ENCODE peak calls at places on chromosome X, in five cellular contexts. R is SK-N-SH, N is HCT116, W is GM12878, J is K562. B is an unnamed sample.

GRCh38 chrX:65644621-65645287 is 22.7 kb upstream of the MSN start:
- DNase-seq in J (peak; percentile 29), W (no peak), R (peak; percentile 12), N (peak; percentile 39), B (no peak)

GRCh38 chrX:18220786-18221185 is at the start of gene BEND2:
- DNase-seq in J (no peak), R (no peak), N (no peak), W (no peak), B (no peak)

GRCh38 chrX:86047174-86047991 is at the start of gene CHM:
- DNase-seq in J (peak; percentile 74), N (peak; percentile 57), R (peak; percentile 77), W (peak; percentile 63), B (peak; percentile 79)

GRCh38 chrX:39163585-39163984 is 362.3 kb downstream of the MID1IP1 start:
- DNase-seq in N (no peak), R (no peak), W (no peak), J (no peak), B (no peak)

GRCh38 chrX:2819345-2820130 is 9.2 kb upstream of the GYG2 start:
- DNase-seq in W (no peak), N (no peak), J (peak; percentile 55), R (peak; percentile 39), B (peak; percentile 29)

GRCh38 chrX:152997337-152997736 is 3.4 kb upstream of the PNMA5 start:
- DNase-seq in R (no peak), W (no peak), N (no peak), J (no peak), B (no peak)

GRCh38 chrX:150582338-150582948 is 14.0 kb downstream of the MTM1 start:
- DNase-seq in W (no peak), J (no peak), N (no peak), R (no peak), B (no peak)

GRCh38 chrX:73581002-73581628 is 18.1 kb downstream of the CHIC1 start:
- DNase-seq in R (no peak), W (no peak), J (no peak), N (no peak), B (no peak)

GRCh38 chrX:45191820-45192409 is 8.8 kb downstream of the DIPK2B start:
- DNase-seq in R (no peak), J (no peak), W (no peak), N (no peak), B (no peak)

GRCh38 chrX:101925733-101926132 is 6.1 kb downstream of the ZMAT1 start:
- DNase-seq in W (no peak), N (no peak), R (no peak), J (no peak), B (no peak)

GRCh38 chrX:72130762-72131231 is 918 bp downstream of the RTL5 start:
- DNase-seq in W (no peak), J (no peak), R (no peak), N (no peak), B (no peak)

GRCh38 chrX:100750901-100751300 is 19.0 kb upstream of the SYTL4 start:
- DNase-seq in N (no peak), J (no peak), R (no peak), W (no peak), B (no peak)

GRCh38 chrX:134642394-134642793 is 15.9 kb downstream of the PLAC1 start:
- DNase-seq in J (no peak), R (no peak), W (no peak), N (no peak), B (no peak)

GRCh38 chrX:148500428-148501120 is at the start of gene AFF2:
- DNase-seq in N (no peak), W (no peak), J (no peak), R (peak; percentile 54), B (no peak)

GRCh38 chrX:31353095-31353494 is 281.3 kb upstream of the FTHL17 start:
- DNase-seq in J (no peak), N (no peak), W (no peak), R (no peak), B (peak; percentile 35)

GRCh38 chrX:113305496-113305895 is 464.9 kb upstream of the AMOT start:
- DNase-seq in N (no peak), R (no peak), J (no peak), W (no peak), B (no peak)

GRCh38 chrX:103330601-103331397 is 760 bp downstream of the TCEAL7 start:
- DNase-seq in W (no peak), R (peak; percentile 56), N (no peak), J (no peak), B (no peak)

GRCh38 chrX:104721854-104722253 is 155.9 kb downstream of the IL1RAPL2 start:
- DNase-seq in W (no peak), N (no peak), R (no peak), J (no peak), B (no peak)

GRCh38 chrX:69951756-69952155 is 98.0 kb downstream of the AWAT2 start:
- DNase-seq in N (no peak), W (no peak), R (no peak), J (no peak), B (no peak)

DNA sequence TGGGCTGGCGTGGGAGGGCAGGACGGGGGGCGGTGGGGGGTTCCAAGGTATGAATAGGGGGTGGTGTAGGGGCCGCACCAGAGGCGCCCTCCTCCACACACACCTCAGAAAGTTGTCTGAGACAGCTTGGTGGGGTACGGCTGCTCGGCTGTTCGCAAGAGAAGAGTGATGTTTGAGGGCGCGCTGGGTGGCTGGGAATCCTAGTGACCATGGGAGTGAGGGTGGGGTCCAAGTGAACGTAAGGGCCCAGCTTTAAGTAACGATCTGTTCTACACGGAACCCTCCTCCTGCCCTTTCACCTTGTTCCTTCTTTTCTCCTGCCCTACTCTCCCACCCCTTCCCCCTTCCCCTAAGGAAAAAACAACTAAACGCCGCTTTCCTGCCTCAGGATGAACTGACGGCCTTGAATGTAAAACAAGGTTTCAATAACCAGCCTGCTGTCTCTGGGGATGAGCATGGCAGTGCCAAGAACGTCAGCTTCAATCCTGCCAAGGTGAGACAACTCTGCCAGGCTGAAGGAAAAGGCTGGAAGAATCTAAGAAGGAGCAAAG is 664 bp downstream of the MED12 start:
- DNase-seq in J (peak; percentile 27), N (no peak), R (no peak), W (no peak), B (no peak)
- TF ChIP-seq JUND in J (no peak), N (no peak), R (no peak), W (no peak), B (no peak)

DNA sequence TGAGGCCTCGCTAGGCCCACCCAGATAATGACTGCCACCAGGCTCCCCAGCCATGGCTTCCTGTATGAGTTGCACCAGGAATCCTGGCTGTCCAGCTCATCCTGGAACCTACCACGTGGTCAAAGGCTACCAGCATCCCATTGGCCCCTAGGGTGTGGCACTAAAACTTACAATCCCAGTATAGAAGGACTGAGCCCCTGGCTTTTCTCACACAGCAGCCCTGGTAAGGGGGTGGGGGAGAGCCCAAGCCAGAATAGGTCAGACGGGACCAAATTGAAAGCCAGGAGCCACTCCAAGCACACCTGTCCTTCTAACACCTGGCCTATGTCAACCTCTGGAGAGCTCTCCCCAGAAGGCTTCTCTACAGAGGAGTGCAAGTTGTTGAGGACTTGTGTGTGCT is 269.3 kb upstream of the AGTR2 start:
- DNase-seq in R (no peak), J (no peak), W (no peak), N (no peak), B (no peak)
- TF ChIP-seq JUND in R (no peak), J (no peak), W (no peak), N (no peak), B (no peak)

DNA sequence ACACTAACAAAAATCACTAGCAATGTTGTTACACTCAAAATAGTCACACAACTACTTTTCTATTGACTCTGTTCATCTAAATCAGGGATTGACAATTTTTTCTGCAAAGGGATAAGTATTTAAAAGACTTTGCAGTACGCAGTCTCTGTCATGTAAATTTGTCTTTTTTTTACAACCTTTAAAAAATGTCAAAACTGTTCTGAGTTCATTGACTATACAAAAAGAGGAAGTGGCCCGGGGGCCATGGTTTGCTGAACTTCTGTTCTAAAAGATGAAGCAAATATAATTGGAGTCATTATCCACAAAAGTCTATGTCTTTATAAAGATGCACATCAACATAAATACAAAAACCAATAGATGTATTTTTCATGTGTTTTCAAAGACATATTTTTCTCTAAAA is 1310.3 kb downstream of the RPA4 start:
- DNase-seq in R (no peak), W (no peak), N (no peak), J (no peak), B (no peak)
- TF ChIP-seq JUND in R (no peak), W (no peak), N (no peak), J (no peak), B (no peak)

GRCh38 chrX:139691493-139691842 is 16.5 kb downstream of the MCF2 start:
- DNase-seq in N (no peak), J (no peak), W (no peak), R (peak; percentile 28), B (peak; percentile 0)
- TF ChIP-seq JUND in N (no peak), J (no peak), W (no peak), R (no peak), B (no peak)

GRCh38 chrX:130896816-130897508 is 6.0 kb downstream of the ENOX2 start:
- DNase-seq in R (no peak), N (no peak), J (no peak), W (no peak), B (no peak)
- TF ChIP-seq JUND in R (no peak), N (no peak), J (no peak), W (no peak), B (no peak)

GRCh38 chrX:133638285-133638684 is 223.0 kb upstream of the GPC4 start:
- DNase-seq in J (no peak), N (no peak), R (no peak), W (no peak), B (no peak)
- TF ChIP-seq JUND in J (no peak), N (no peak), R (no peak), W (no peak), B (no peak)

GRCh38 chrX:53659039-53659438 is 27.5 kb downstream of the HUWE1 start:
- DNase-seq in R (no peak), N (no peak), J (no peak), W (no peak), B (no peak)

GRCh38 chrX:53656845-53657244 is 29.7 kb downstream of the HUWE1 start:
- DNase-seq in W (no peak), N (no peak), R (no peak), J (no peak), B (no peak)

GRCh38 chrX:53654378-53654777 is 32.1 kb downstream of the HUWE1 start:
- DNase-seq in J (no peak), N (no peak), W (no peak), R (no peak), B (no peak)
- TF ChIP-seq JUND in J (no peak), N (no peak), W (no peak), R (no peak), B (no peak)

DNA sequence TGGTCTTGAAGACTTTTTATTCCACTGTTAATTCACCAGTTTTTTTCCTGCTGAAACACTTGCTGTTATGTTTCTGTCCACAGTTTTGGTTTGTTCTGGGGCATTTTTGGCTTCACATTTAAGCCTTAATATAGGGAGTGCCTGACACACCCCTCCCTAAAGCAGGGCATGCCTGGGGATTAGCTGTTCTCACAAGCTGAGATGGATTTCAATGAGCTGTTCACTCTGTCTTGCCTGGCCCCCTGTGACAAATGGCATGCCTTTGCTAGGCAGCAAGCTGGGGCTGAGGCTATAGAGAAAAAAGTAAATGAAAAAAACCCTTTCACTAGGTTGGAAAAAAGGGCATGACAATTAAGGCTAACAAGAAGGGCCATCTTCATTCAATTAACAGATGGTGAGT is 22.4 kb downstream of the LPAR4 start:
- DNase-seq in N (no peak), J (no peak), R (no peak), W (no peak), B (no peak)
- TF ChIP-seq JUND in N (no peak), J (no peak), R (no peak), W (no peak), B (no peak)